ENCODE peak calls at places on chromosomes 3 and 15, in seven cellular contexts. R is Panc1, B is GM12878, V is psoas muscle, Y is left lung, G is small intestine, N is neural progenitor cell. I is an unnamed sample. For H3K36me3, the result is how much of the 10 kb centered on the place peaks cover.

GRCh38 chr15:34993413-34993812 is 5.3 kb upstream of the ZNF770 start:
- DNase-seq in R (no peak), V (no peak), Y (no peak), N (no peak), B (no peak), G (no peak), I (no peak)

GRCh38 chr15:97177135-97177704 is 783.3 kb upstream of the ARRDC4 start:
- DNase-seq in V (no peak), B (no peak), G (no peak), N (peak), R (no peak), Y (no peak), I (no peak)

GRCh38 chr3:115071611-115072010 is 75.5 kb downstream of the ZBTB20 start:
- DNase-seq in Y (no peak), R (no peak), G (no peak), N (peak), V (no peak), B (no peak), I (no peak)

GRCh38 chr3:14412831-14413380 is 10.5 kb downstream of the SLC6A6 start:
- DNase-seq in B (no peak), N (peak), Y (no peak), V (no peak), R (no peak), G (no peak), I (no peak)

GRCh38 chr3:58608648-58609047 is 31.5 kb upstream of the FAM107A start:
- DNase-seq in V (no peak), G (no peak), Y (peak), B (no peak), R (no peak), N (no peak), I (no peak)

GRCh38 chr3:114480442-114480841 is 186.6 kb downstream of the TIGIT start:
- DNase-seq in V (no peak), G (no peak), R (no peak), N (no peak), B (no peak), Y (no peak), I (no peak)

GRCh38 chr3:72161870-72162617 is 377.1 kb upstream of the PROK2 start:
- DNase-seq in G (no peak), V (no peak), R (no peak), Y (no peak), B (no peak), N (no peak), I (no peak)

GRCh38 chr3:152909180-152909883 is 74.4 kb downstream of the P2RY1 start:
- DNase-seq in G (no peak), N (no peak), R (no peak), Y (no peak), V (no peak), B (no peak), I (no peak)

GRCh38 chr3:190064112-190064511 is 56.6 kb downstream of the P3H2 start:
- DNase-seq in V (no peak), G (no peak), Y (no peak), B (no peak), R (no peak), N (no peak), I (no peak)

GRCh38 chr15:85381850-85382751 is 1.7 kb downstream of the AKAP13 start:
- DNase-seq in B (peak), Y (no peak), G (no peak), R (no peak), N (no peak), V (no peak), I (no peak)
- H3K36me3 ChIP-seq in B (under half), Y (under half), G (under half), R (under half), N (under half), V (under half), I (under half)

DNA sequence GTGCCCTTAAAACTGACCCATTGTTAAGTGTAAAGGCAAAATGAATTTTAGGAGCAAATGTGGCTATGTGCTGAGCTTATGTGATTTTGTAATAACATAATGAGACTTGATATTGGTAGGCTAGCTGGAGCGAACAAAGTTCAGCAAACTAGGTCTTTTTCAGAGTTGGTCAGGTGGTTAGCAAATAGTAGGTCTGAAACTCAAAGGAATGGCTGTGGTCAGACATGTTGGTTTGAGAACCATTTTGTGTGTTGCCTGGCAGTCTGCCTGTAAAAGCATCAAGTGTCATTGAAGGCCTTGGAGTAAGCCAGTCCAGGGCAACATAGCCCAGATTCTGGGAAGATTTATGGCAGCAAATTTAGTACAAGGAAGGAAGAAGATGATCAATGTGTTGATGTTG is 16.4 kb downstream of the FBXO22 start:
- DNase-seq in G (no peak), V (no peak), N (no peak), R (no peak), Y (no peak), B (no peak), I (no peak)
- H3K36me3 ChIP-seq in G (under half), V (under half), N (under half), R (under half), Y (under half), B (under half), I (under half)

DNA sequence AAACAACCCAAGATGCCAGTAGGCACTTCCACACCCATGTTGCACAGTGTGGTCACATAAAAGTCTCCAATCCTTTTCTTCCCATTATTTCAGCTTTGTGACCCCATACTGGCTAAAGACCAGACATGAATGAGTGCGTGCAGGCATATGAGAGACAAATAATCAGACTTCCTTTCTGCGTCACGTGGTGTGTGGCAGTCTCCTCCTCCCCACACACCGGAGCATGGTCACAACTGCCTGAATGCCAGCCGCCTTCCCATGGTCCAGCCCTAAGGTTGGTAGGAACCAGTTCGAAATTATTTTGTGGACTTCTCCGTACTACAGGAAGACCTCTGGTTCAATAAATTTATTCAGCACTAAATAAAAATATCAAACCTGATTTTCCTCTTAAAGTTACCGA is 65.5 kb downstream of the VGLL4 start:
- DNase-seq in N (no peak), R (no peak), V (no peak), Y (no peak), G (no peak), B (no peak), I (no peak)
- H3K36me3 ChIP-seq in N (under half), R (under half), V (under half), Y (under half), G (under half), B (under half), I (under half)

DNA sequence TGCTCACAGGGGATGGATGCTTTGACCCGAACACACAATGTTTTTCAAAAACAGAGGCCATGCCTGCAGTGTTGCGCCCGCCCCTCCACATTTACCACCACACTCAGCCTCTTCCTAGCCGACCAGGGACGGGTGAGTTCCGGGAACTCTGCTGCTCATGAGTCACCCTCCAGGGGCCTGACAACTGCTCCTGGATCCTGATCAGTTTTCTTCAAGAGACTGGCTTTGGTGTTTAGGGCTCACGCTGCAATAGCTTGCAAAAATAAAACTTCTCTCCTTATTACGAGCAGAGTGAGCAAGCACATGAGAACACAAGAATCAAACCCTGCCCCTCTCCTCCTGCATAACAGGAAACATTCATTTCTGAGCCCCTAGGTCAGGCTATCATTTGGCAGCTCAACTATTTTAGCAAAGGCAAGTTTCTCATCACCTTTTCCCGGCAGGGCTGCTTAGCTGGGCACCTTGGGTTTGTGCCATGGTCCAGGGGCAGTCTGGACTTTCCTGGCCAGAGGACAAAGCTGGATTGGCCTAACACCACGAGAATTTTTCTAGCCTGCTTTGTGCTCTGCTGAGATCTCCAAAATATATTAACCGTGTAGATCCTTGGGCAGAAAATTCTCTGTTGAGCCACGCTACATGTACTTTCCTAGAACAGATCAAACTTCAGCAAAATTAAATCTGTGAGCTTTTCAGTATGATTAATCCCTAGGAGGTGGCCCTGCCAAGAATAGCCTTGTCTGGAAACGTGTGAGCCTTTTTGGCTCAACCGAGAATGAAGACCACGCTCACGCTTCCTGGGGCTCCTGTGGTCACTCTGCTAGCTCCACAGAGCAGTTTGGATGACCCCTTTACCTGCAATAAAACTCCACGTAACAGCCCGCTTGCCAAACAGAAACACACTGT is 52.7 kb upstream of the SPATA12 start:
- DNase-seq in B (no peak), G (no peak), Y (peak), V (peak), R (no peak), N (no peak), I (peak)
- H3K36me3 ChIP-seq in B (under half), G (under half), Y (under half), V (under half), R (under half), N (under half), I (under half)

I was measured in suprapubic skin.